ENCODE peak calls at places on chromosomes 3 and 15, in ten cellular contexts. R is A549, G is H9, X is psoas muscle, D is foreskin fibroblast, L is chondrocyte, K is MM.1S, W is mesothelial cell of epicardium, A is neural crest cell, B is astrocyte. S is an unnamed sample.

GRCh38 chr3:85780806-85781205 is 822.0 kb downstream of the CADM2 start:
- DNase-seq in K (no peak), W (no peak), D (no peak), A (no peak), X (no peak), L (no peak), B (no peak), G (no peak), R (no peak), S (no peak)

GRCh38 chr3:52090131-52090548 is 33.8 kb upstream of the DUSP7 start:
- DNase-seq in L (peak), W (no peak), R (no peak), D (peak), X (peak), B (peak), A (no peak), G (no peak), K (no peak), S (no peak)

GRCh38 chr3:42712716-42713372 is 10.2 kb upstream of the HHATL start:
- DNase-seq in W (peak), X (no peak), G (no peak), A (no peak), R (no peak), L (peak), B (no peak), D (no peak), K (no peak), S (peak)

GRCh38 chr3:56725175-56725574 is 42.1 kb upstream of the TASOR start:
- DNase-seq in L (no peak), K (peak), B (peak), W (no peak), G (no peak), X (no peak), A (no peak), D (no peak), R (no peak), S (no peak)

GRCh38 chr3:17039579-17039978 is 154.8 kb downstream of the PLCL2 start:
- DNase-seq in K (no peak), R (peak), W (no peak), B (peak), A (no peak), D (peak), X (no peak), L (no peak), G (no peak), S (no peak)

GRCh38 chr3:107738486-107739183 is 215.9 kb downstream of the BBX start:
- DNase-seq in X (no peak), D (no peak), L (no peak), K (no peak), B (no peak), A (no peak), G (no peak), W (no peak), R (no peak), S (no peak)

GRCh38 chr3:88142094-88142624 is 7.6 kb upstream of the C3orf38 start:
- DNase-seq in B (peak), L (no peak), K (no peak), D (peak), R (no peak), G (no peak), W (no peak), X (no peak), A (no peak), S (no peak)

GRCh38 chr3:117892991-117893390 is 1141.7 kb downstream of the IGSF11 start:
- DNase-seq in B (peak), D (no peak), W (no peak), R (no peak), L (no peak), G (no peak), A (no peak), K (no peak), X (no peak), S (no peak)

GRCh38 chr3:122615303-122615702 is 37.9 kb downstream of the PARP15 start:
- DNase-seq in W (no peak), L (no peak), X (no peak), G (no peak), B (no peak), K (no peak), A (no peak), R (no peak), D (no peak), S (no peak)

GRCh38 chr15:65411470-65412071 is 11.2 kb downstream of the IGDCC4 start:
- DNase-seq in G (no peak), K (no peak), R (no peak), W (no peak), X (no peak), B (peak), A (no peak), D (peak), L (no peak), S (no peak)

GRCh38 chr3:65914032-65914739 is 124.5 kb downstream of the MAGI1 start:
- DNase-seq in D (peak), B (no peak), X (no peak), A (no peak), R (no peak), K (no peak), L (no peak), G (no peak), W (no peak), S (no peak)
- TF ChIP-seq CTCF in D (peak), B (no peak), X (peak), A (no peak), R (no peak), K (no peak), L (peak), G (peak), W (no peak), S (no peak)

DNA sequence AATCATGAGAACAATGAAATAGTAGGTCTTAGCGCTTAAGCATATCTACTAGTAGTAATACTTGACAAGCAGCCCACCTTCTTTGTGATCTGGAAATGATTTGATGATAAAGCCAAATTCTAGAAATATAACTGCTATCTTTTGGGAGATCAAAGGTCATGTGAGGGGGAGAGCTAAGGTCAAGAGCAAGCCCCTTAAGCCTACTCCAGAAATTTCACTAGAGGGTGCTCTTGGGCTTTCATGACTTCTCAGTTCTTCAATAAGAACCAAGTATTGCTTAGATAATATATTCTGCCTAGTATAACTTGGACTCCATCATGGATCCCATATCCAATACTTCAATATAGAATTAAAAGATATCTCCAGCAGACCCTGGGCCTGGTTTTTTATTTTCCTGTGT is 319.6 kb downstream of the ZBTB20 start:
- DNase-seq in X (no peak), W (no peak), B (peak), D (peak), R (peak), L (no peak), K (peak), A (peak), G (no peak), S (no peak)
- TF ChIP-seq CTCF in X (peak), W (no peak), B (peak), D (peak), R (peak), L (peak), K (peak), A (peak), G (peak), S (no peak)

DNA sequence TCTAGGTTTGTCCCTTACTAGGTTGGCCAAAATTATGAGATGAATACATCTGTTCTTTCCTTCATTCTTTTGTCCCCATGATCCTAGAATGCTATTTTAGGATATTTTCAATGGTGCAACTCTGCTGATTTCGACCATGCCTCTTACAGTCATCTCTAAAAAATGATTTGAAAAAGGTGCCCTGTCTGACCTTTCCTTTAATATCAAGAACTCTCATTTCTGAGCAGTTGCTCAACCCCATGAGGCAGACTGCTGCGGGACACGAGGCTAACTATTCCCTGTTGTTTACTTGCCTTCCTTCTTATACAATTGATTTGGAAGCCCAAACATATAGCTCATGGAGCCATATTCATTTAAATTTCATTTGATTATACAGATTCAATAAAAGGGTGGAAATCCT is 14.6 kb downstream of the PLSCR2 start:
- DNase-seq in G (no peak), L (no peak), R (no peak), A (no peak), W (no peak), K (no peak), B (no peak), D (peak), X (no peak), S (no peak)
- TF ChIP-seq CTCF in G (no peak), L (no peak), R (no peak), A (no peak), W (no peak), K (no peak), B (no peak), D (no peak), X (no peak), S (no peak)

DNA sequence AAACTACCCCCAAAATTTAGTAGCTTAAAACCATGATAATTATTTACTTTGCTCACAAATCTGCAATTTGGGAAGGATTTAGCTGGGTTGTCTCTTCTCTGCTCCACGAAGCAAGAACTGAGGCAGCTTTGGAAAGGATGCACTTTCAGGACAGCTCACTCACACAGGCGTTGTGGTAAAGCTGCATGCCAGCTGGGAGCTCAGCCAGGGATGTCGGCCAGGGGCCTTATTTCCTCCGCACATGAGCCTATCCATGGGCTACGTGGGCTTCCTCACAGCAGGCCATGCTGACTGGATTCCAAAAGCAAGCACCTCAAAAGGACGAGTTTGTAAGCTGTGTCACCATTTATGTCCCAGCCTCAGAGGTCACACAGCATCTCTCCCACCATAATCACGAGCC is 301.3 kb upstream of the IGF1R start:
- DNase-seq in L (no peak), X (peak), B (no peak), D (no peak), R (no peak), K (no peak), G (no peak), A (no peak), W (no peak), S (no peak)
- TF ChIP-seq CTCF in L (no peak), X (no peak), B (no peak), D (no peak), R (no peak), K (no peak), G (no peak), A (no peak), W (no peak), S (no peak)

DNA sequence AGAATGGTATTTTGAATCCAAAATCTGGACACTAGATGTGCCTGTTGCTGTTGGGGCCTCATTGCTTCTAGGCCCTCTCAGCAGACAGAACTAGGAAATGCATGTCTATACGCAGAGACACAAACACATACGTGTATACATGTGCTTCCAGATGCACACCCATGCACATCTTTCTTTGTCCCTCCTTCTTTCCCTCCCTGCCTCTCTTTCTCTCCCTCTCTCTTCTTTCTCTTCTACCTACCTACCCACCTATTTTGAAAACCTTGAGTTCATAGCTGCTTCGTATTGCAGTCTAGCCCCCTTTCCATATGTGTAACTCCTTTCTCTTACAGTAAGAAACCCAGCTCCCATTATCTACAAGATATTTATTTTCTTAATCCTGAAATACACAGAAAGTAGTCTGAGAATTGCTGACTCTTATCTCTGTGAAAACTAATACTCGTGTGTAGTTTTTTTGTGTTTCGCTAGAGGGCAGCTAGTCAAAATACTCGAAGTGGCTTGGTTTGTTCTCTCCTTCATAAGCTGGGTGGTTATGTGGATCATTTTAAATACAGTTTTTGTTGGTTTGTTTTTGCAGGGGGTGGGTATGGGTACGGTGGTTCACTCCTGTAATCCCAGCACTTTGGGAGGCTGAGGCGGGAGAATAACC is 18.5 kb downstream of the RPL32 start:
- DNase-seq in R (peak), G (no peak), A (no peak), L (no peak), X (no peak), D (peak), K (peak), B (no peak), W (no peak), S (no peak)
- TF ChIP-seq CTCF in R (peak), G (peak), A (peak), L (peak), X (peak), D (peak), K (peak), B (peak), W (no peak), S (no peak)

S was measured in omental fat pad.